ENCODE peak calls at places on chromosomes 3 and 15, in six cellular contexts. One of them, this sample, is unnamed.

GRCh38 chr3:124441766-124442165 is 288.5 kb upstream of the UMPS start:
- DNase-seq in fibroblast of lung: no peak
- DNase-seq in NCI-H2081: no peak
- DNase-seq in mucosa of gallbladder: no peak
- DNase-seq in fibroblast of the aortic adventitia: no peak
- DNase-seq in NCI-H460: no peak
- DNase-seq in this sample: no peak

GRCh38 chr3:141331370-141332318 is 36.7 kb upstream of the ZBTB38 start:
- DNase-seq in fibroblast of the aortic adventitia: peak; percentile 94
- DNase-seq in NCI-H460: peak; percentile 69
- DNase-seq in NCI-H2081: no peak
- DNase-seq in fibroblast of lung: peak; percentile 99
- DNase-seq in mucosa of gallbladder: peak; percentile 52
- DNase-seq in this sample: no peak

GRCh38 chr15:70356919-70357318 is 259.2 kb upstream of the TLE3 start:
- DNase-seq in NCI-H2081: no peak
- DNase-seq in NCI-H460: no peak
- DNase-seq in mucosa of gallbladder: no peak
- DNase-seq in fibroblast of the aortic adventitia: no peak
- DNase-seq in fibroblast of lung: peak; percentile 31
- DNase-seq in this sample: no peak

GRCh38 chr3:123013876-123014275 is 13.7 kb downstream of the SEMA5B start:
- DNase-seq in fibroblast of the aortic adventitia: no peak
- DNase-seq in mucosa of gallbladder: no peak
- DNase-seq in fibroblast of lung: no peak
- DNase-seq in NCI-H2081: no peak
- DNase-seq in NCI-H460: no peak
- DNase-seq in this sample: no peak

GRCh38 chr3:156349111-156349510 is 205.8 kb downstream of the SSR3 start:
- DNase-seq in mucosa of gallbladder: no peak
- DNase-seq in NCI-H460: no peak
- DNase-seq in fibroblast of the aortic adventitia: no peak
- DNase-seq in fibroblast of lung: no peak
- DNase-seq in NCI-H2081: no peak
- DNase-seq in this sample: no peak

GRCh38 chr15:48962662-48963523 is 826 bp downstream of the SHC4 start:
- DNase-seq in NCI-H2081: no peak
- DNase-seq in NCI-H460: no peak
- DNase-seq in fibroblast of the aortic adventitia: peak; percentile 58
- DNase-seq in mucosa of gallbladder: no peak
- DNase-seq in fibroblast of lung: peak; percentile 54
- DNase-seq in this sample: peak; percentile 45

GRCh38 chr15:70033109-70033508 is 64.6 kb downstream of the TLE3 start:
- DNase-seq in fibroblast of lung: no peak
- DNase-seq in fibroblast of the aortic adventitia: no peak
- DNase-seq in NCI-H2081: no peak
- DNase-seq in mucosa of gallbladder: no peak
- DNase-seq in NCI-H460: no peak
- DNase-seq in this sample: no peak

GRCh38 chr15:50096158-50096821 is 22.7 kb downstream of the ATP8B4 start:
- DNase-seq in mucosa of gallbladder: no peak
- DNase-seq in NCI-H460: no peak
- DNase-seq in fibroblast of the aortic adventitia: no peak
- DNase-seq in fibroblast of lung: no peak
- DNase-seq in NCI-H2081: no peak
- DNase-seq in this sample: no peak

GRCh38 chr3:61903931-61904657 is 342.7 kb downstream of the PTPRG start:
- DNase-seq in mucosa of gallbladder: peak; percentile 15
- DNase-seq in NCI-H460: no peak
- DNase-seq in fibroblast of the aortic adventitia: peak; percentile 73
- DNase-seq in NCI-H2081: no peak
- DNase-seq in fibroblast of lung: peak; percentile 43
- DNase-seq in this sample: no peak

GRCh38 chr15:89125038-89125826 is 37.0 kb downstream of the ABHD2 start:
- DNase-seq in NCI-H460: no peak
- DNase-seq in NCI-H2081: no peak
- DNase-seq in mucosa of gallbladder: no peak
- DNase-seq in fibroblast of lung: no peak
- DNase-seq in fibroblast of the aortic adventitia: no peak
- DNase-seq in this sample: no peak

GRCh38 chr3:123841476-123842238 is 42.5 kb downstream of the MYLK start:
- DNase-seq in NCI-H460: no peak
- DNase-seq in NCI-H2081: no peak
- DNase-seq in mucosa of gallbladder: no peak
- DNase-seq in fibroblast of the aortic adventitia: no peak
- DNase-seq in fibroblast of lung: peak; percentile 86
- DNase-seq in this sample: no peak